ENCODE peak calls at places on chromosome 18, in six cellular contexts. One of them, this sample, is unnamed.

GRCh38 chr18:34514238-34514637 is 195.9 kb upstream of the DTNA start:
- DNase-seq in cardiac muscle cell: no peak
- DNase-seq in heart left ventricle: no peak
- DNase-seq in body of pancreas: peak; percentile 16
- DNase-seq in lung: no peak
- DNase-seq in psoas muscle: no peak
- DNase-seq in this sample: no peak

GRCh38 chr18:47911877-47912276 is 18.6 kb downstream of the SMAD2 start:
- DNase-seq in lung: no peak
- DNase-seq in cardiac muscle cell: no peak
- DNase-seq in heart left ventricle: no peak
- DNase-seq in psoas muscle: no peak
- DNase-seq in body of pancreas: no peak
- DNase-seq in this sample: no peak

GRCh38 chr18:10518595-10519273 is 7.1 kb upstream of the NAPG start:
- DNase-seq in body of pancreas: peak; percentile 49
- DNase-seq in cardiac muscle cell: peak; percentile 75
- DNase-seq in psoas muscle: peak; percentile 28
- DNase-seq in lung: no peak
- DNase-seq in heart left ventricle: no peak
- DNase-seq in this sample: no peak

GRCh38 chr18:9741821-9742541 is 33.9 kb downstream of the RAB31 start:
- DNase-seq in heart left ventricle: peak; percentile 73
- DNase-seq in lung: no peak
- DNase-seq in psoas muscle: peak; percentile 54
- DNase-seq in cardiac muscle cell: peak; percentile 46
- DNase-seq in body of pancreas: no peak
- DNase-seq in this sample: no peak

GRCh38 chr18:70553245-70553960 is 264.6 kb downstream of the SOCS6 start:
- DNase-seq in cardiac muscle cell: no peak
- DNase-seq in psoas muscle: no peak
- DNase-seq in lung: no peak
- DNase-seq in body of pancreas: no peak
- DNase-seq in heart left ventricle: no peak
- DNase-seq in this sample: no peak

GRCh38 chr18:58221060-58221725 is 177.2 kb downstream of the NEDD4L start:
- DNase-seq in psoas muscle: no peak
- DNase-seq in cardiac muscle cell: peak; percentile 39
- DNase-seq in lung: peak; percentile 81
- DNase-seq in body of pancreas: peak; percentile 69
- DNase-seq in heart left ventricle: no peak
- DNase-seq in this sample: peak; percentile 96

GRCh38 chr18:58659691-58660090 is 11.6 kb upstream of the MALT1 start:
- DNase-seq in body of pancreas: no peak
- DNase-seq in psoas muscle: no peak
- DNase-seq in cardiac muscle cell: no peak
- DNase-seq in lung: no peak
- DNase-seq in heart left ventricle: no peak
- DNase-seq in this sample: no peak

GRCh38 chr18:67425724-67426123 is 90.8 kb downstream of the DSEL start:
- DNase-seq in lung: no peak
- DNase-seq in psoas muscle: no peak
- DNase-seq in heart left ventricle: no peak
- DNase-seq in body of pancreas: no peak
- DNase-seq in cardiac muscle cell: peak; percentile 78
- DNase-seq in this sample: peak; percentile 97

GRCh38 chr18:37222383-37223378 is 342.9 kb downstream of the CELF4 start:
- DNase-seq in heart left ventricle: no peak
- DNase-seq in body of pancreas: no peak
- DNase-seq in cardiac muscle cell: no peak
- DNase-seq in lung: no peak
- DNase-seq in psoas muscle: no peak
- DNase-seq in this sample: no peak

GRCh38 chr18:58578835-58579560 is 49.9 kb downstream of the ALPK2 start:
- DNase-seq in lung: no peak
- DNase-seq in heart left ventricle: no peak
- DNase-seq in body of pancreas: no peak
- DNase-seq in cardiac muscle cell: peak; percentile 82
- DNase-seq in psoas muscle: no peak
- DNase-seq in this sample: peak; percentile 74

GRCh38 chr18:34970106-34970505 is 71.1 kb upstream of the MAPRE2 start:
- DNase-seq in heart left ventricle: no peak
- DNase-seq in psoas muscle: no peak
- DNase-seq in cardiac muscle cell: peak; percentile 36
- DNase-seq in lung: no peak
- DNase-seq in body of pancreas: no peak
- DNase-seq in this sample: no peak

GRCh38 chr18:67432806-67433205 is 83.7 kb downstream of the DSEL start:
- DNase-seq in body of pancreas: no peak
- DNase-seq in heart left ventricle: no peak
- DNase-seq in psoas muscle: no peak
- DNase-seq in cardiac muscle cell: no peak
- DNase-seq in lung: no peak
- DNase-seq in this sample: no peak

GRCh38 chr18:71209944-71210343 is 921.1 kb downstream of the SOCS6 start:
- DNase-seq in heart left ventricle: no peak
- DNase-seq in cardiac muscle cell: no peak
- DNase-seq in body of pancreas: no peak
- DNase-seq in lung: no peak
- DNase-seq in psoas muscle: no peak
- DNase-seq in this sample: no peak

GRCh38 chr18:939167-939566 is 34.5 kb downstream of the ADCYAP1 start:
- DNase-seq in heart left ventricle: no peak
- DNase-seq in lung: no peak
- DNase-seq in cardiac muscle cell: peak; percentile 6
- DNase-seq in psoas muscle: no peak
- DNase-seq in body of pancreas: no peak
- DNase-seq in this sample: peak; percentile 61

GRCh38 chr18:21496277-21496835 is 104.1 kb downstream of the ESCO1 start:
- DNase-seq in cardiac muscle cell: no peak
- DNase-seq in body of pancreas: no peak
- DNase-seq in psoas muscle: no peak
- DNase-seq in heart left ventricle: no peak
- DNase-seq in lung: no peak
- DNase-seq in this sample: no peak

GRCh38 chr18:48983793-48984437 is 33.1 kb upstream of the SMAD7 start:
- DNase-seq in body of pancreas: no peak
- DNase-seq in cardiac muscle cell: peak; percentile 37
- DNase-seq in heart left ventricle: peak; percentile 78
- DNase-seq in psoas muscle: no peak
- DNase-seq in lung: no peak
- DNase-seq in this sample: no peak

GRCh38 chr18:7079231-7079630 is 38.4 kb downstream of the LAMA1 start:
- DNase-seq in body of pancreas: no peak
- DNase-seq in heart left ventricle: no peak
- DNase-seq in cardiac muscle cell: no peak
- DNase-seq in lung: no peak
- DNase-seq in psoas muscle: no peak
- DNase-seq in this sample: no peak

GRCh38 chr18:29154758-29155725 is 978.1 kb upstream of the CDH2 start:
- DNase-seq in heart left ventricle: no peak
- DNase-seq in psoas muscle: no peak
- DNase-seq in body of pancreas: peak; percentile 18
- DNase-seq in cardiac muscle cell: peak; percentile 47
- DNase-seq in lung: no peak
- DNase-seq in this sample: peak; percentile 99

GRCh38 chr18:54254265-54254758 is 15.0 kb upstream of the POLI start:
- DNase-seq in lung: no peak
- DNase-seq in body of pancreas: peak; percentile 67
- DNase-seq in heart left ventricle: no peak
- DNase-seq in psoas muscle: no peak
- DNase-seq in cardiac muscle cell: peak; percentile 58
- DNase-seq in this sample: no peak

DNA sequence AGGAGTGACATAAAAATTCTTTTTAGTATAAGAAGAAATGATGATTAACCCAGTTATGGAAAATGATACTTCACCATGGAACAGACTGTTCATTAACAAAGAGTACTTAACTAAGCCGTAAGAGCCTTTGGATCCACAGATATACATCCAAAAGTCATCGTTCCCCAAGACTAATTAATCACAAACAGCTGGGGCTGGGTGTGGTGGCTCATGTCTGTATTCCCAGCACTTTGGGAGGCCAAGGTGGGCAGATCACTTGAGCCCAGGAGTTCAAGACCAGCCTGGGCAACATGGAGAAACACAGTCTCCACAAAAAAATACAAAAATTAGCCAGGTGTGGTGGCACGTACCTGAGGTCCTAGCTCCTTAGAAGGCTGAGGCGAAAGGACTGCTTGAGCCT is 36.2 kb downstream of the LPIN2 start:
- DNase-seq in cardiac muscle cell: no peak
- DNase-seq in body of pancreas: no peak
- DNase-seq in lung: no peak
- DNase-seq in heart left ventricle: no peak
- DNase-seq in psoas muscle: no peak
- DNase-seq in this sample: no peak
- H3K4me1 ChIP-seq in cardiac muscle cell: peaks cover 39% of the 10 kb centered on the region
- H3K4me1 ChIP-seq in body of pancreas: peaks cover 94% of the 10 kb centered on the region
- H3K4me1 ChIP-seq in lung: peaks cover 21% of the 10 kb centered on the region
- H3K4me1 ChIP-seq in heart left ventricle: peaks cover 92% of the 10 kb centered on the region
- H3K4me1 ChIP-seq in psoas muscle: peaks cover 8% of the 10 kb centered on the region
- H3K4me1 ChIP-seq in this sample: peaks cover 12% of the 10 kb centered on the region

GRCh38 chr18:75500510-75500909 is 73.0 kb upstream of the SMIM21 start:
- DNase-seq in psoas muscle: no peak
- DNase-seq in lung: no peak
- DNase-seq in heart left ventricle: no peak
- DNase-seq in cardiac muscle cell: peak; percentile 11
- DNase-seq in body of pancreas: no peak
- DNase-seq in this sample: no peak

GRCh38 chr18:75502286-75502685 is 74.8 kb upstream of the SMIM21 start:
- DNase-seq in psoas muscle: no peak
- DNase-seq in heart left ventricle: no peak
- DNase-seq in cardiac muscle cell: peak; percentile 76
- DNase-seq in lung: no peak
- DNase-seq in body of pancreas: no peak
- DNase-seq in this sample: no peak

GRCh38 chr18:75507636-75508035 is 80.1 kb upstream of the SMIM21 start:
- DNase-seq in psoas muscle: no peak
- DNase-seq in lung: no peak
- DNase-seq in heart left ventricle: no peak
- DNase-seq in cardiac muscle cell: peak; percentile 60
- DNase-seq in body of pancreas: no peak
- DNase-seq in this sample: peak; percentile 81

DNA sequence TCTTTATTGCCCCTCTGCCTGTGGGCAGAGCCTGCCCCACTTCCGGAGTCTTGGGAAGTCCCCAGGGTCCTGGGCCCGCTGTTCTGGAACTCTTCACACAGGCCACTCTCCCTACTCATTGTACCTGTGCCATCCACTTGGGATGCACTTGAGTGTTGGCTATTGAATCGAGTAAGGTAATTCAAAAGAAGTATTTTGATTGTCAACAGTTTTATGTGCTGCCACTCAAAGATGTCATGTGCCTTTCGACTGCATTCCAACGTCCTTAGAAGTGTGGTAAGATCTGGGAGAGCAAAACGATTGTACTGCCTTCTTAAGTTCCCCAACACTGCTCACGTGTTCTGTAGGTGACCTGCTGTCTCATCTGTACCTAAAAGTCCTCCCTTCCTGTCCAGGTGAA is 77.0 kb upstream of the SMIM21 start:
- DNase-seq in heart left ventricle: no peak
- DNase-seq in body of pancreas: no peak
- DNase-seq in psoas muscle: no peak
- DNase-seq in lung: peak; percentile 70
- DNase-seq in cardiac muscle cell: no peak
- DNase-seq in this sample: no peak
- H3K4me1 ChIP-seq in heart left ventricle: no peaks in the 10 kb centered on the region
- H3K4me1 ChIP-seq in body of pancreas: no peaks in the 10 kb centered on the region
- H3K4me1 ChIP-seq in psoas muscle: no peaks in the 10 kb centered on the region
- H3K4me1 ChIP-seq in lung: no peaks in the 10 kb centered on the region
- H3K4me1 ChIP-seq in cardiac muscle cell: no peaks in the 10 kb centered on the region
- H3K4me1 ChIP-seq in this sample: peaks cover 11% of the 10 kb centered on the region

GRCh38 chr18:51447351-51447896 is 249.9 kb upstream of the MEX3C start:
- DNase-seq in psoas muscle: peak; percentile 40
- DNase-seq in lung: no peak
- DNase-seq in heart left ventricle: peak; percentile 62
- DNase-seq in cardiac muscle cell: peak; percentile 37
- DNase-seq in body of pancreas: peak; percentile 96
- DNase-seq in this sample: no peak

GRCh38 chr18:51447943-51448342 is 250.5 kb upstream of the MEX3C start:
- DNase-seq in body of pancreas: no peak
- DNase-seq in cardiac muscle cell: no peak
- DNase-seq in lung: no peak
- DNase-seq in heart left ventricle: no peak
- DNase-seq in psoas muscle: no peak
- DNase-seq in this sample: no peak

GRCh38 chr18:51448949-51449348 is 251.5 kb upstream of the MEX3C start:
- DNase-seq in body of pancreas: no peak
- DNase-seq in cardiac muscle cell: peak; percentile 55
- DNase-seq in psoas muscle: no peak
- DNase-seq in lung: no peak
- DNase-seq in heart left ventricle: no peak
- DNase-seq in this sample: no peak

GRCh38 chr18:51446571-51447210 is 249.2 kb upstream of the MEX3C start:
- DNase-seq in cardiac muscle cell: no peak
- DNase-seq in lung: no peak
- DNase-seq in heart left ventricle: no peak
- DNase-seq in psoas muscle: no peak
- DNase-seq in body of pancreas: no peak
- DNase-seq in this sample: no peak
- H3K4me1 ChIP-seq in cardiac muscle cell: peaks cover 11% of the 10 kb centered on the region
- H3K4me1 ChIP-seq in lung: no peaks in the 10 kb centered on the region
- H3K4me1 ChIP-seq in heart left ventricle: no peaks in the 10 kb centered on the region
- H3K4me1 ChIP-seq in psoas muscle: peaks cover 10% of the 10 kb centered on the region
- H3K4me1 ChIP-seq in body of pancreas: peaks cover 26% of the 10 kb centered on the region
- H3K4me1 ChIP-seq in this sample: no peaks in the 10 kb centered on the region

GRCh38 chr18:8719192-8719591 is 13.8 kb downstream of the MTCL1 start:
- DNase-seq in lung: no peak
- DNase-seq in heart left ventricle: no peak
- DNase-seq in body of pancreas: no peak
- DNase-seq in psoas muscle: no peak
- DNase-seq in cardiac muscle cell: no peak
- DNase-seq in this sample: no peak
- H3K4me1 ChIP-seq in lung: no peaks in the 10 kb centered on the region
- H3K4me1 ChIP-seq in heart left ventricle: no peaks in the 10 kb centered on the region
- H3K4me1 ChIP-seq in body of pancreas: peaks cover 34% of the 10 kb centered on the region
- H3K4me1 ChIP-seq in psoas muscle: no peaks in the 10 kb centered on the region
- H3K4me1 ChIP-seq in cardiac muscle cell: no peaks in the 10 kb centered on the region
- H3K4me1 ChIP-seq in this sample: peaks cover 15% of the 10 kb centered on the region

DNA sequence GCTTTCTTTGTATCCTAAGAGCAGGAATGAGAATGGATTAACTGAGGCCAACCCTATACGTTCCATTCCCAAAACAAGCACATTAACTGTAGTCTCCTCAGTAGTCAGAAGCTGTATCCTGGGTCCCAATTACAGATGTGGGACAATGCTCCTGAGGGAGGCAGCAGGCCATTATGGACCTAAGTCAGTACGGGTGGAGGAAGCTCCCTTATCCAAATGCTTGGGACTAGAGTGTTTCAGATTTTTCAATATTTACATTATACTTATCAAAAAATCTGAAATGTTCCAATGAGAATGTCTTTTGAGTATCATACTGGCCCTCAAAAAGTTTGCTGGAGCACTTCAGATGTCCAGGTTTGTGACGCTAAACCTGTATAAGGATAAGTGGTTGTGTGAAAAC is 90.1 kb downstream of the PRELID3A start:
- DNase-seq in psoas muscle: no peak
- DNase-seq in body of pancreas: no peak
- DNase-seq in lung: no peak
- DNase-seq in heart left ventricle: no peak
- DNase-seq in cardiac muscle cell: no peak
- DNase-seq in this sample: no peak
- H3K4me1 ChIP-seq in psoas muscle: no peaks in the 10 kb centered on the region
- H3K4me1 ChIP-seq in body of pancreas: no peaks in the 10 kb centered on the region
- H3K4me1 ChIP-seq in lung: no peaks in the 10 kb centered on the region
- H3K4me1 ChIP-seq in heart left ventricle: no peaks in the 10 kb centered on the region
- H3K4me1 ChIP-seq in cardiac muscle cell: no peaks in the 10 kb centered on the region
- H3K4me1 ChIP-seq in this sample: no peaks in the 10 kb centered on the region

This sample was measured in foreskin keratinocyte.